ENCODE peak calls at places on chromosomes 5 and 9, in five cellular contexts. F is neuronal stem cell, N is IMR-90, Y is H1, C is mesendoderm. T is an unnamed sample.

GRCh38 chr5:1883925-1884637 is 1.4 kb upstream of the IRX4 start:
- DNase-seq in F (no peak), N (no peak), Y (no peak), C (peak), T (no peak)

GRCh38 chr5:15023846-15024245 is 152.3 kb upstream of the ANKH start:
- DNase-seq in F (no peak), N (no peak), Y (no peak), C (no peak), T (no peak)

GRCh38 chr5:59800375-59800893 is 93.1 kb downstream of the PDE4D start:
- DNase-seq in F (no peak), N (no peak), Y (peak), C (peak), T (no peak)

GRCh38 chr5:71954329-71954728 is 152.9 kb upstream of the MAP1B start:
- DNase-seq in F (no peak), N (no peak), Y (no peak), C (no peak), T (no peak)

GRCh38 chr9:38677660-38678303 is 42.2 kb downstream of the FAM240B start:
- DNase-seq in F (no peak), N (no peak), Y (no peak), C (no peak), T (no peak)

GRCh38 chr9:113973963-113974413 is 97.9 kb downstream of the ZNF618 start:
- DNase-seq in F (no peak), N (peak), Y (no peak), C (peak), T (no peak)

GRCh38 chr9:100066539-100066938 is 32.3 kb downstream of the ERP44 start:
- DNase-seq in F (no peak), N (peak), Y (no peak), C (peak), T (peak)

GRCh38 chr5:395156-395920 is 47.6 kb upstream of the EXOC3 start:
- DNase-seq in F (no peak), N (peak), Y (no peak), C (peak), T (peak)

GRCh38 chr5:176611435-176611834 is 1.5 kb upstream of the GPRIN1 start:
- DNase-seq in F (peak), N (peak), Y (no peak), C (peak), T (peak)

GRCh38 chr5:77426670-77427069 is 65.4 kb downstream of the WDR41 start:
- DNase-seq in F (no peak), N (peak), Y (no peak), C (peak), T (peak)

GRCh38 chr5:139016186-139016585 is 141.1 kb upstream of the LRRTM2 start:
- DNase-seq in F (no peak), N (no peak), Y (no peak), C (no peak), T (no peak)

GRCh38 chr5:8908055-8908683 is 637.7 kb downstream of the SEMA5A start:
- DNase-seq in F (peak), N (peak), Y (peak), C (peak), T (peak)

GRCh38 chr5:67971223-67971830 is 244.2 kb upstream of the PIK3R1 start:
- DNase-seq in F (no peak), N (peak), Y (no peak), C (no peak), T (peak)

GRCh38 chr5:112923148-112923917 is 1.3 kb upstream of the REEP5 start:
- DNase-seq in F (no peak), N (no peak), Y (no peak), C (peak), T (no peak)

GRCh38 chr5:171306785-171307591 is 2.1 kb upstream of the TLX3 start:
- DNase-seq in F (no peak), N (no peak), Y (no peak), C (no peak), T (no peak)

GRCh38 chr9:17484906-17485305 is 94.0 kb upstream of the SH3GL2 start:
- DNase-seq in F (no peak), N (peak), Y (no peak), C (no peak), T (no peak)

GRCh38 chr9:78574354-78575036 is 277.6 kb downstream of the PSAT1 start:
- DNase-seq in F (peak), N (no peak), Y (no peak), C (peak), T (no peak)

GRCh38 chr5:177319913-177320588 is 8.4 kb upstream of the MXD3 start:
- DNase-seq in F (no peak), N (no peak), Y (no peak), C (no peak), T (no peak)

GRCh38 chr5:95815143-95815729 is 7.3 kb downstream of the GLRX start:
- DNase-seq in F (no peak), N (no peak), Y (no peak), C (no peak), T (no peak)

GRCh38 chr5:98638701-98639100 is 134.8 kb upstream of the RGMB start:
- DNase-seq in F (no peak), N (peak), Y (no peak), C (no peak), T (peak)

GRCh38 chr9:132006657-132007370 is 72.9 kb downstream of the MED27 start:
- DNase-seq in F (no peak), N (peak), Y (no peak), C (peak), T (peak)
- H3K4me3 ChIP-seq in F (no peak), N (no peak), Y (no peak), C (no peak), T (no peak)

GRCh38 chr5:147636585-147636984 is 126.7 kb upstream of the DPYSL3 start:
- DNase-seq in F (no peak), N (no peak), Y (no peak), C (no peak), T (no peak)
- H2BK15ac ChIP-seq in F (no peak), N (no peak), Y (no peak), C (no peak), T (no peak)

GRCh38 chr5:53479656-53480473 is 564 bp upstream of the FST start:
- DNase-seq in F (peak), N (peak), Y (no peak), C (peak), T (peak)

GRCh38 chr5:53481354-53481886 is 991 bp downstream of the FST start:
- DNase-seq in F (no peak), N (peak), Y (no peak), C (no peak), T (peak)

GRCh38 chr5:53480474-53481353 is at the start of gene FST:
- DNase-seq in F (peak), N (peak), Y (no peak), C (peak), T (peak)

GRCh38 chr5:53481887-53482716 is 1.7 kb downstream of the FST start:
- DNase-seq in F (peak), N (peak), Y (no peak), C (peak), T (peak)

DNA sequence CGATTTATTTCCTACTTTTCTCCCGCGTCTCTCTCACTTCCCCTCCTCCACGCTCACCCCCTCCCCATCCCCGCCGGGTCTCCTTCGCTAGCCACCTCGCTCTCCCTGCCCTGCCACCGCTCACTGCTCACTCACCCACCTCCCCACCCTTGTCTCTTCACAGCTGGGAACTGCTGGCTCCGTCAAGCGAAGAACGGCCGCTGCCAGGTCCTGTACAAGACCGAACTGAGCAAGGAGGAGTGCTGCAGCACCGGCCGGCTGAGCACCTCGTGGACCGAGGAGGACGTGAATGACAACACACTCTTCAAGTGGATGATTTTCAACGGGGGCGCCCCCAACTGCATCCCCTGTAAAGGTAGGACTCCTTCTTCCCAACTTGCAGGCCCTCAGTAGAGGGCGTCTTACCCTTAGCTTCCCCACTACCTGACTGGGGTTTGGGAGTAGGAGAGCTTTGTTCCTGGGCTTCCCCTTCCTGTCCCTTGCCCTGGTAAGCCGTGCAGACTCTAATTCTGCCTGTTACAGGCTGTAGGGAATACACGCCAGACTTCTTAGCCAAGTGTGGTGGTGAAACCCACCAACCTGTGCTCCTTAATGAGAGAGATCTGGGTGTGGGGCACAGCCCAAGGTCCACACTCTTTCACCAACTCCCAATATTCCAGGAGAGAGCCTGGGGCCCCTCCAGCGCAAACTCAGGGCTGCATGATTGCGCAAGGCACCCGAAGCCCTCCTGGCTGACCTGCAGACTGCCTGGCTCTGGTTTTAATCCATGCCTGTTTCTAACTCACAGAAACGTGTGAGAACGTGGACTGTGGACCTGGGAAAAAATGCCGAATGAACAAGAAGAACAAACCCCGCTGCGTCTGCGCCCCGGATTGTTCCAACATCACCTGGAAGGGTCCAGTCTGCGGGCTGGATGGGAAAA is 2.5 kb downstream of the FST start:
- DNase-seq in F (peak), N (peak), Y (no peak), C (peak), T (peak)
- H4K8ac ChIP-seq in F (no peak), N (peak), Y (no peak), C (no peak), T (peak)

DNA sequence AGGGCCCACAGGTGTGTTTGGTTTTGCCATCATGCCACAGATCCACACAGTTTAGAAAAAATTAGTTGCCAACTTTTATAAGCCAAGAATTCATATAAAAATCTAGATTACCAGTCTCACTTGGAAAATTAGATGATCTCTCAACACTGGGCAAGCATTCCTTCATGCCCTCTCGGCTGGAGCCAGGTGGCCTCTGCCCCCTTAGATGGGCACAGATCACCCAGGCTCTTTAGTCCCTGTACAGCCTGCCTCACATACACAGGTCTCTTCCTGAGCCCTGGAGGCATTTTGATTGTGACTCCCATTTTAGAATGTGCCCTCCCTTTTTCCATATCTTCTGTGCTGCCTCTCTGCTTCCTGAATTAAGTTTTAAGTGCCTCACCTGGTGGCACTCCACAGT is 20.0 kb downstream of the ACO1 start:
- DNase-seq in F (no peak), N (no peak), Y (no peak), C (no peak), T (no peak)
- H3K4me3 ChIP-seq in F (no peak), N (no peak), Y (no peak), C (no peak), T (no peak)

GRCh38 chr5:149801307-149801985 is 71.3 kb downstream of the PPARGC1B start:
- DNase-seq in F (no peak), N (no peak), Y (no peak), C (peak), T (no peak)

GRCh38 chr5:149799965-149800516 is 69.9 kb downstream of the PPARGC1B start:
- DNase-seq in F (no peak), N (no peak), Y (no peak), C (no peak), T (no peak)

GRCh38 chr5:149802008-149802407 is 71.9 kb downstream of the PPARGC1B start:
- DNase-seq in F (no peak), N (no peak), Y (no peak), C (no peak), T (no peak)

GRCh38 chr5:149799119-149799623 is 69.1 kb downstream of the PPARGC1B start:
- DNase-seq in F (no peak), N (peak), Y (no peak), C (no peak), T (peak)

DNA sequence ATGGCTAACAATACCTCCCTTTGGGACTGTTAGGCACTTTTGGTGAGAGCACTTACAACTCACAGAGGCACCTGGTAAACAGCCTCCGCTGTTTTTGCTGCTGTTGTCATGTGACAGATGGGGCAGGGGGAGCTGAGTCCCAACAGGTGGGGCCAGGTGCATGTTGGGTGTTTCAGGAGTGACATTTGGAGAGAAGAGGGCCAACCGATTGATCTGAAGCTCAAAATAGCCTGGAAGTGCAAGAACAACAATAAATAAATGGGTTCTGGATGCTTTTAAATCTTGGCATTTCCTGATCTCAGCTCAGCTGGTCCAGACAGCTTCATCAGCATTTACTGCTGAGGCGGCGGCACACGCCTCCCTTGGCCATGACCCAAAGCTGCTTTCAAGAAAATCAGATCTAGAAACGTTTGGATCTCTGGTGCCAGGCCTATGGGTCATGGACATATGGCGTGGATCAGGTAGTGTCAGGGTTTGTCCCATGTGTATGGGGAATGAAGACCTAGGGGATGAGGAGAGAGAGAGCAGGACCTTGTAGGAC is 70.5 kb downstream of the PPARGC1B start:
- DNase-seq in F (no peak), N (no peak), Y (no peak), C (no peak), T (no peak)
- H2BK15ac ChIP-seq in F (no peak), N (no peak), Y (no peak), C (no peak), T (no peak)

DNA sequence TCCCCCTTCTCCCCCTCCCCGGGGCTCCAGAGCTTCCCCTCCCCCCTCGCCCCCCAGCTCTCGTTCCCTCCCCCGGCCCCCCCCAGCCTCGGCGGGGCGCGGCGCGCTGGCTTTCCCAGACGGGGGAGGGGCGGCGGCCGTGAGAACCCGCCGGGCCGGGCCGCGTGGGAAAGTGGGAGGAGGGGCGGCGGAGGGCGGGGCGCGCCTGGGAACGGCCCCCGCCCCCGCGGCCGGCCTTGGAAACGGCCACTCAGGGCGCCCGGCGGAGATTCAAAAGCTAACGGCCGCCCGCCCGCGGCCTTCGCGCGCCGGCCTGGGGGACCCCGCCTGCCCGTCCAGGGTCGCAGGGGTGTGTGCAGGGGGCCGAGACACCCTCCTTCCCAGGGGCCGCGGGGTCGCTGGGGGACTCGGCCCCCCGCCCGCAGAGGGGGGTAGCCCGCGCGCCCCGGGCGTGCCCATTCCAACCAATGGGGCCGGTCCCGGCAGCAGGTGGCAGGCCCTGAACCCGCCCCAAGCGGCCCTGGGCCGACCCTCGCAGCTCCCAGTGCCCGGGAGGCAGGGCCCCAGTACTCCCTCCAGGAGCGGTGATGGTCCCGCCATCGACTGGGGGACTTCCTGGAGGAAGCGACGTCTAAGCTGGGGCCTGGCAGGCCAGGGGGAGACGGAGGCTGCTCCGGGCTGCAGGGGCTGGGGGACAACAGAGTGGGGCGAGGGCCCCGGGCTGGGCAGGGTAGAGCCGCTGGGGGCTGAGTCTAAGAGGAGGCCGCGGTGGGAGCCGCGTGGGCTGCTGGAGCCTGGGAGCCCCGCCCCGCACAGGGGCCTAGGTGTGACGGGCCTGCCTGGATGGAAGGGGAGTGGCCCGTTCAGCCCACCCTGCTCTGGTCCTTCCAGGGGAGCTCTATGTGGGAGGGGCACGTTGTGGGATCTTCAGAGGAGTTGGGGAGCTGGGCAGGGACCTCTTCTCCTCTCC is 14.2 kb upstream of the NRARP start:
- DNase-seq in F (no peak), N (no peak), Y (no peak), C (no peak), T (peak)
- H4K8ac ChIP-seq in F (peak), N (no peak), Y (peak), C (no peak), T (peak)

T was measured in mesenchymal stem cell.